ENCODE peak calls at places on chromosomes 1 and 21, in nine cellular contexts. B is suprapubic skin, X is lower lobe of right lung, K is mesenchymal stem cell, A is psoas muscle, N is left ventricle myocardium inferior, C is right cardiac atrium, G is mesendoderm, Y is Karpas-422. R is an unnamed sample.

GRCh38 chr1:26894263-26894662 is 4.2 kb upstream of the GPN2 start:
- DNase-seq in B (no peak), Y (no peak), G (no peak), C (no peak), A (no peak), K (no peak), N (no peak), X (no peak), R (no peak)

GRCh38 chr1:7856345-7856744 is 3.5 kb upstream of the UTS2 start:
- DNase-seq in N (no peak), K (peak; percentile 8), B (no peak), X (no peak), Y (peak; percentile 42), A (no peak), G (peak; percentile 19), C (no peak), R (no peak)

GRCh38 chr1:230169454-230170152 is 102.6 kb downstream of the GALNT2 start:
- DNase-seq in B (no peak), A (no peak), X (no peak), K (peak; percentile 56), G (no peak), Y (no peak), N (no peak), C (no peak), R (no peak)

GRCh38 chr1:205588691-205589445 is 42.9 kb downstream of the ELK4 start:
- DNase-seq in G (peak; percentile 72), C (no peak), K (peak; percentile 60), A (no peak), N (no peak), Y (peak; percentile 80), X (no peak), B (peak; percentile 49), R (no peak)

GRCh38 chr21:42847051-42847707 is 32.2 kb downstream of the WDR4 start:
- DNase-seq in C (no peak), K (no peak), X (peak; percentile 31), B (peak; percentile 46), A (no peak), Y (no peak), G (no peak), N (peak; percentile 2), R (no peak)

GRCh38 chr1:246782120-246782900 is 58.1 kb downstream of the SCCPDH start:
- DNase-seq in B (no peak), K (peak; percentile 62), A (peak; percentile 75), N (peak; percentile 69), Y (no peak), X (no peak), G (no peak), C (peak; percentile 51), R (no peak)

GRCh38 chr1:14894811-14895524 is 258.6 kb upstream of the TMEM51 start:
- DNase-seq in X (no peak), N (no peak), K (no peak), C (peak; percentile 24), G (peak; percentile 61), A (no peak), B (no peak), Y (no peak), R (peak; percentile 65)

GRCh38 chr1:33740040-33740745 is 123.7 kb upstream of the HMGB4 start:
- DNase-seq in G (peak; percentile 19), Y (no peak), B (no peak), C (no peak), N (no peak), A (no peak), X (no peak), K (no peak), R (no peak)

GRCh38 chr1:16318544-16318943 is 33.7 kb downstream of the FBXO42 start:
- DNase-seq in X (no peak), Y (no peak), B (no peak), A (peak; percentile 51), K (peak; percentile 64), G (no peak), N (no peak), C (peak; percentile 58), R (no peak)

GRCh38 chr1:44805311-44806024 is 1.7 kb downstream of the DYNLT4 start:
- DNase-seq in N (peak; percentile 13), Y (no peak), B (peak; percentile 70), K (no peak), C (no peak), X (peak; percentile 41), G (no peak), A (no peak), R (no peak)

GRCh38 chr1:219990782-219991510 is 55.4 kb downstream of the EPRS1 start:
- DNase-seq in C (no peak), K (peak; percentile 61), A (no peak), X (no peak), N (no peak), Y (peak; percentile 70), B (no peak), G (peak; percentile 28), R (no peak)

GRCh38 chr1:67741786-67742185 is 56.8 kb downstream of the GADD45A start:
- DNase-seq in Y (no peak), B (no peak), A (no peak), C (no peak), N (no peak), X (no peak), K (no peak), G (no peak), R (no peak)

GRCh38 chr1:161019767-161020572 is 982 bp downstream of the F11R start:
- DNase-seq in G (peak; percentile 71), K (no peak), Y (no peak), A (no peak), C (peak; percentile 22), N (no peak), X (no peak), B (peak; percentile 57), R (no peak)

GRCh38 chr1:983736-984475 is 2.0 kb upstream of the PERM1 start:
- DNase-seq in B (no peak), C (peak; percentile 51), Y (peak; percentile 70), A (peak; percentile 55), G (peak; percentile 20), X (no peak), N (peak; percentile 55), K (peak; percentile 42), R (peak; percentile 55)

GRCh38 chr1:47587891-47588582 is 150.2 kb downstream of the FOXD2 start:
- DNase-seq in G (peak; percentile 42), A (no peak), N (no peak), Y (no peak), K (peak; percentile 36), C (peak; percentile 23), B (no peak), X (no peak), R (no peak)

GRCh38 chr21:32353002-32353711 is 39.7 kb downstream of the URB1 start:
- DNase-seq in G (no peak), X (no peak), N (no peak), C (no peak), Y (no peak), K (no peak), A (no peak), B (no peak), R (no peak)

GRCh38 chr1:35390600-35391494 is 122.3 kb downstream of the ZMYM4 start:
- DNase-seq in X (no peak), B (no peak), C (no peak), K (no peak), N (no peak), G (peak; percentile 96), A (no peak), Y (no peak), R (no peak)

GRCh38 chr1:64308856-64309255 is 105.4 kb downstream of the UBE2U start:
- DNase-seq in C (no peak), Y (no peak), A (no peak), G (peak; percentile 53), X (no peak), K (no peak), B (no peak), N (no peak), R (no peak)

GRCh38 chr1:17636612-17637011 is 97.1 kb downstream of the ARHGEF10L start:
- DNase-seq in A (no peak), Y (no peak), X (no peak), N (no peak), K (no peak), B (no peak), G (no peak), C (no peak), R (no peak)

GRCh38 chr1:23556661-23557470 is 2.4 kb downstream of the ID3 start:
- DNase-seq in N (no peak), X (no peak), K (peak; percentile 84), G (peak; percentile 83), Y (no peak), B (no peak), C (no peak), A (no peak), R (peak; percentile 42)

GRCh38 chr1:23555225-23555801 is 4.0 kb downstream of the ID3 start:
- DNase-seq in B (no peak), Y (no peak), X (no peak), A (no peak), N (no peak), C (peak; percentile 58), K (peak; percentile 87), G (peak; percentile 88), R (no peak)

GRCh38 chr1:23554481-23555224 is 4.6 kb downstream of the ID3 start:
- DNase-seq in N (peak; percentile 84), A (peak; percentile 83), G (peak; percentile 96), Y (peak; percentile 96), B (peak; percentile 89), C (peak; percentile 89), X (peak; percentile 85), K (peak; percentile 94), R (peak; percentile 80)

GRCh38 chr1:23557471-23558124 is 1.7 kb downstream of the ID3 start:
- DNase-seq in Y (peak; percentile 64), N (no peak), G (no peak), B (no peak), A (no peak), C (no peak), K (no peak), X (no peak), R (no peak)

GRCh38 chr1:23555949-23556640 is 3.2 kb downstream of the ID3 start:
- DNase-seq in N (no peak), X (no peak), Y (peak; percentile 61), K (peak; percentile 93), C (no peak), A (peak; percentile 37), G (peak; percentile 96), B (no peak), R (peak; percentile 47)
- H3K27me3 ChIP-seq in N (no peaks in the 10 kb centered on the region), X (no peaks in the 10 kb centered on the region), Y (no peaks in the 10 kb centered on the region), K (peaks cover 22% of the 10 kb centered on the region), C (no peaks in the 10 kb centered on the region), A (no peaks in the 10 kb centered on the region), G (no peaks in the 10 kb centered on the region), B (no peaks in the 10 kb centered on the region), R (no peaks in the 10 kb centered on the region)

GRCh38 chr1:3074297-3074741 is 5.3 kb downstream of the PRDM16 start:
- DNase-seq in A (no peak), K (no peak), N (no peak), G (peak; percentile 37), X (no peak), Y (no peak), C (no peak), B (no peak), R (no peak)
- H3K27me3 ChIP-seq in A (peaks cover 82% of the 10 kb centered on the region), K (peaks cover 45% of the 10 kb centered on the region), N (peaks cover 84% of the 10 kb centered on the region), G (peaks cover 46% of the 10 kb centered on the region), X (peaks cover 80% of the 10 kb centered on the region), Y (no peaks in the 10 kb centered on the region), C (no peaks in the 10 kb centered on the region), B (peaks cover 97% of the 10 kb centered on the region), R (peaks cover 56% of the 10 kb centered on the region)

GRCh38 chr1:110138956-110139355 is 11.3 kb upstream of the SLC6A17 start:
- DNase-seq in N (no peak), B (no peak), G (no peak), X (no peak), Y (no peak), C (no peak), K (no peak), A (no peak), R (no peak)
- H3K27me3 ChIP-seq in N (peaks cover 88% of the 10 kb centered on the region), B (peaks cover 69% of the 10 kb centered on the region), G (no peaks in the 10 kb centered on the region), X (peaks cover 48% of the 10 kb centered on the region), Y (no peaks in the 10 kb centered on the region), C (no peaks in the 10 kb centered on the region), K (peaks cover 58% of the 10 kb centered on the region), A (peaks cover 81% of the 10 kb centered on the region), R (peaks cover 4% of the 10 kb centered on the region)

GRCh38 chr1:21641537-21641936 is 27.6 kb downstream of the RAP1GAP start:
- DNase-seq in X (no peak), N (no peak), G (no peak), C (no peak), B (no peak), Y (no peak), K (no peak), A (no peak), R (no peak)
- H3K27me3 ChIP-seq in X (peaks cover 8% of the 10 kb centered on the region), N (peaks cover 42% of the 10 kb centered on the region), G (no peaks in the 10 kb centered on the region), C (no peaks in the 10 kb centered on the region), B (peaks cover 13% of the 10 kb centered on the region), Y (no peaks in the 10 kb centered on the region), K (peaks cover 11% of the 10 kb centered on the region), A (peaks cover 13% of the 10 kb centered on the region), R (no peaks in the 10 kb centered on the region)